ENCODE peak calls at places on chromosomes 6 and 20, in six cellular contexts. I is NCI-H2171; F is mucosa of gallbladder; D is prostate gland; O is NCI-H1436; N is activated CD8-positive, alpha-beta memory T cell treated with anti-CD3 and anti-CD28 coated beads for 24 hours. E is an unnamed sample.

GRCh38 chr6:10429638-10430427 is 15.0 kb upstream of the TFAP2A start:
- DNase-seq in N (no peak), O (peak; percentile 53), I (no peak), F (no peak), D (no peak), E (peak; percentile 32)

GRCh38 chr20:23022849-23023248 is 12.3 kb upstream of the SSTR4 start:
- DNase-seq in F (no peak), O (no peak), N (no peak), D (no peak), I (no peak), E (no peak)

GRCh38 chr6:106752641-106753040 is 123.3 kb downstream of the QRSL1 start:
- DNase-seq in I (no peak), F (no peak), O (no peak), N (no peak), D (no peak), E (no peak)

GRCh38 chr6:135310291-135310690 is 129.2 kb downstream of the MYB start:
- DNase-seq in N (no peak), D (no peak), I (no peak), O (no peak), F (no peak), E (no peak)

GRCh38 chr6:30411515-30412207 is 66.7 kb downstream of the RPP21 start:
- DNase-seq in O (peak; percentile 8), F (peak; percentile 38), I (peak; percentile 68), D (peak; percentile 16), N (peak; percentile 82), E (peak; percentile 12)

GRCh38 chr6:140566706-140567330 is 1192.4 kb upstream of the CITED2 start:
- DNase-seq in I (no peak), F (no peak), D (no peak), O (no peak), N (no peak), E (no peak)

GRCh38 chr6:81997091-81997926 is 244.8 kb upstream of the TENT5A start:
- DNase-seq in F (no peak), N (no peak), I (no peak), D (no peak), O (no peak), E (no peak)

GRCh38 chr6:79094938-79095337 is 16.9 kb upstream of the PHIP start:
- DNase-seq in D (no peak), I (no peak), F (no peak), O (no peak), N (no peak), E (no peak)

GRCh38 chr6:39338406-39338805 is 15.9 kb upstream of the KCNK16 start:
- DNase-seq in O (no peak), F (no peak), D (no peak), N (no peak), I (no peak), E (no peak)

GRCh38 chr6:4573958-4574481 is 202.2 kb upstream of the CDYL start:
- DNase-seq in F (no peak), N (no peak), D (no peak), I (no peak), O (no peak), E (no peak)

GRCh38 chr6:80437186-80437585 is 330.7 kb downstream of the BCKDHB start:
- DNase-seq in F (no peak), N (no peak), O (no peak), D (no peak), I (no peak), E (no peak)

GRCh38 chr6:89562114-89562815 is 76.3 kb downstream of the LYRM2 start:
- DNase-seq in D (no peak), I (peak; percentile 16), O (no peak), F (no peak), N (no peak), E (no peak)

GRCh38 chr6:107932580-107932979 is 25.4 kb downstream of the SEC63 start:
- DNase-seq in D (no peak), I (no peak), N (no peak), F (no peak), O (no peak), E (no peak)

GRCh38 chr6:126650931-126651330 is 311.0 kb downstream of the CENPW start:
- DNase-seq in I (no peak), F (no peak), O (no peak), D (no peak), N (no peak), E (no peak)

GRCh38 chr6:28947831-28948270 is 24.1 kb upstream of the TRIM27 start:
- DNase-seq in I (no peak), N (no peak), D (no peak), F (no peak), O (no peak), E (no peak)

GRCh38 chr20:34175879-34176278 is 63.8 kb upstream of the EIF2S2 start:
- DNase-seq in O (no peak), F (no peak), D (no peak), I (no peak), N (no peak), E (no peak)

GRCh38 chr6:129370268-129370916 is 339.6 kb downstream of the ARHGAP18 start:
- DNase-seq in I (peak; percentile 1), O (no peak), N (peak; percentile 68), F (peak; percentile 23), D (peak; percentile 13), E (no peak)

GRCh38 chr6:43250992-43251373 is 7.7 kb downstream of the TTBK1 start:
- DNase-seq in I (peak; percentile 77), D (no peak), N (no peak), O (no peak), F (no peak), E (no peak)

GRCh38 chr6:33249732-33250625 is 21.7 kb downstream of the VPS52 start:
- DNase-seq in N (no peak), D (no peak), O (no peak), I (no peak), F (no peak), E (no peak)

GRCh38 chr6:99905209-99906106 is 88.6 kb downstream of the MCHR2 start:
- DNase-seq in I (peak; percentile 7), D (no peak), F (no peak), O (peak; percentile 57), N (no peak), E (peak; percentile 71)

GRCh38 chr6:41608443-41609151 is 29.7 kb upstream of the MDFI start:
- DNase-seq in F (no peak), O (no peak), N (no peak), I (peak; percentile 49), D (no peak), E (no peak)

GRCh38 chr20:24985802-24986201 is 6.7 kb downstream of the APMAP start:
- DNase-seq in D (no peak), N (peak; percentile 49), F (no peak), O (no peak), I (no peak), E (no peak)

GRCh38 chr6:33826537-33826936 is 22.7 kb upstream of the MLN start:
- DNase-seq in I (no peak), O (peak; percentile 39), D (no peak), F (no peak), N (no peak), E (no peak)

GRCh38 chr6:133705071-133705470 is 183.8 kb upstream of the TCF21 start:
- DNase-seq in N (no peak), F (no peak), D (no peak), O (no peak), I (no peak), E (no peak)

GRCh38 chr20:59006167-59006863 is 739 bp downstream of the CTSZ start:
- DNase-seq in O (no peak), I (no peak), D (no peak), N (peak; percentile 69), F (no peak), E (no peak)

GRCh38 chr6:56594699-56595098 is 48.0 kb downstream of the DST start:
- DNase-seq in D (no peak), N (no peak), I (no peak), O (no peak), F (no peak), E (peak; percentile 7)

GRCh38 chr20:12466915-12467314 is 541.9 kb upstream of the SPTLC3 start:
- DNase-seq in F (no peak), D (no peak), O (no peak), I (no peak), N (no peak), E (no peak)

GRCh38 chr6:125294036-125294435 is 7.7 kb downstream of the HDDC2 start:
- DNase-seq in I (no peak), N (no peak), D (no peak), F (no peak), O (no peak), E (no peak)

E was measured in NCI-H774.